ENCODE peak calls at places on chromosomes 12 and 14, in eight cellular contexts. One of them, this sample, is unnamed.

GRCh38 chr12:29148065-29148957 is 767 bp upstream of the FAR2 start:
- DNase-seq in effector CD4-positive, alpha-beta T cell: no peak
- DNase-seq in endothelial cell: no peak
- DNase-seq in heart left ventricle: peak
- DNase-seq in Ammon's horn: no peak
- DNase-seq in WERI-Rb-1: no peak
- DNase-seq in IMR-90: no peak
- DNase-seq in astrocyte of the spinal cord: peak
- DNase-seq in this sample: peak

GRCh38 chr12:16681196-16681595 is 75.2 kb upstream of the LMO3 start:
- DNase-seq in astrocyte of the spinal cord: no peak
- DNase-seq in Ammon's horn: no peak
- DNase-seq in IMR-90: no peak
- DNase-seq in endothelial cell: no peak
- DNase-seq in heart left ventricle: no peak
- DNase-seq in WERI-Rb-1: no peak
- DNase-seq in effector CD4-positive, alpha-beta T cell: no peak
- DNase-seq in this sample: no peak

GRCh38 chr12:84698576-84699333 is 213.8 kb downstream of the SLC6A15 start:
- DNase-seq in heart left ventricle: no peak
- DNase-seq in Ammon's horn: no peak
- DNase-seq in endothelial cell: no peak
- DNase-seq in effector CD4-positive, alpha-beta T cell: no peak
- DNase-seq in IMR-90: no peak
- DNase-seq in astrocyte of the spinal cord: no peak
- DNase-seq in WERI-Rb-1: no peak
- DNase-seq in this sample: no peak

GRCh38 chr12:132561784-132562156 is 48.6 kb downstream of the LRCOL1 start:
- DNase-seq in astrocyte of the spinal cord: no peak
- DNase-seq in endothelial cell: peak
- DNase-seq in IMR-90: no peak
- DNase-seq in Ammon's horn: no peak
- DNase-seq in heart left ventricle: no peak
- DNase-seq in effector CD4-positive, alpha-beta T cell: no peak
- DNase-seq in WERI-Rb-1: peak
- DNase-seq in this sample: peak

GRCh38 chr12:22299294-22299912 is 35.1 kb downstream of the ST8SIA1 start:
- DNase-seq in heart left ventricle: no peak
- DNase-seq in WERI-Rb-1: no peak
- DNase-seq in IMR-90: no peak
- DNase-seq in endothelial cell: no peak
- DNase-seq in astrocyte of the spinal cord: peak
- DNase-seq in Ammon's horn: no peak
- DNase-seq in effector CD4-positive, alpha-beta T cell: no peak
- DNase-seq in this sample: peak

GRCh38 chr12:130559806-130560205 is 156.3 kb downstream of the RIMBP2 start:
- DNase-seq in WERI-Rb-1: no peak
- DNase-seq in Ammon's horn: no peak
- DNase-seq in endothelial cell: no peak
- DNase-seq in heart left ventricle: no peak
- DNase-seq in effector CD4-positive, alpha-beta T cell: no peak
- DNase-seq in astrocyte of the spinal cord: no peak
- DNase-seq in IMR-90: no peak
- DNase-seq in this sample: no peak

GRCh38 chr12:51905507-51906438 is 1.5 kb upstream of the ACVRL1 start:
- DNase-seq in astrocyte of the spinal cord: no peak
- DNase-seq in WERI-Rb-1: no peak
- DNase-seq in endothelial cell: no peak
- DNase-seq in IMR-90: peak
- DNase-seq in heart left ventricle: peak
- DNase-seq in effector CD4-positive, alpha-beta T cell: no peak
- DNase-seq in Ammon's horn: no peak
- DNase-seq in this sample: peak

GRCh38 chr12:128801879-128802391 is 21.8 kb downstream of the SLC15A4 start:
- DNase-seq in astrocyte of the spinal cord: peak
- DNase-seq in effector CD4-positive, alpha-beta T cell: no peak
- DNase-seq in Ammon's horn: no peak
- DNase-seq in heart left ventricle: no peak
- DNase-seq in WERI-Rb-1: no peak
- DNase-seq in IMR-90: peak
- DNase-seq in endothelial cell: no peak
- DNase-seq in this sample: peak

GRCh38 chr14:90300649-90301048 is 31.1 kb downstream of the NRDE2 start:
- DNase-seq in IMR-90: peak
- DNase-seq in Ammon's horn: no peak
- DNase-seq in heart left ventricle: no peak
- DNase-seq in effector CD4-positive, alpha-beta T cell: no peak
- DNase-seq in WERI-Rb-1: no peak
- DNase-seq in astrocyte of the spinal cord: no peak
- DNase-seq in endothelial cell: no peak
- DNase-seq in this sample: peak

GRCh38 chr14:96734076-96734622 is 63.0 kb upstream of the VRK1 start:
- DNase-seq in IMR-90: no peak
- DNase-seq in astrocyte of the spinal cord: no peak
- DNase-seq in effector CD4-positive, alpha-beta T cell: no peak
- DNase-seq in WERI-Rb-1: no peak
- DNase-seq in endothelial cell: no peak
- DNase-seq in Ammon's horn: no peak
- DNase-seq in heart left ventricle: no peak
- DNase-seq in this sample: no peak

GRCh38 chr12:3171195-3171591 is 94.0 kb downstream of the TSPAN9 start:
- DNase-seq in effector CD4-positive, alpha-beta T cell: no peak
- DNase-seq in WERI-Rb-1: no peak
- DNase-seq in Ammon's horn: no peak
- DNase-seq in astrocyte of the spinal cord: peak
- DNase-seq in IMR-90: peak
- DNase-seq in heart left ventricle: no peak
- DNase-seq in endothelial cell: no peak
- DNase-seq in this sample: peak

GRCh38 chr14:73833530-73834257 is 17.9 kb upstream of the PTGR2 start:
- DNase-seq in endothelial cell: no peak
- DNase-seq in heart left ventricle: peak
- DNase-seq in WERI-Rb-1: no peak
- DNase-seq in Ammon's horn: peak
- DNase-seq in IMR-90: peak
- DNase-seq in effector CD4-positive, alpha-beta T cell: no peak
- DNase-seq in astrocyte of the spinal cord: peak
- DNase-seq in this sample: peak

GRCh38 chr12:2389079-2389790 is 336.4 kb downstream of the CACNA1C start:
- DNase-seq in IMR-90: peak
- DNase-seq in effector CD4-positive, alpha-beta T cell: no peak
- DNase-seq in astrocyte of the spinal cord: no peak
- DNase-seq in WERI-Rb-1: no peak
- DNase-seq in Ammon's horn: no peak
- DNase-seq in heart left ventricle: no peak
- DNase-seq in endothelial cell: no peak
- DNase-seq in this sample: no peak

GRCh38 chr12:75257510-75257909 is 47.9 kb upstream of the KCNC2 start:
- DNase-seq in effector CD4-positive, alpha-beta T cell: no peak
- DNase-seq in endothelial cell: no peak
- DNase-seq in astrocyte of the spinal cord: no peak
- DNase-seq in WERI-Rb-1: no peak
- DNase-seq in heart left ventricle: no peak
- DNase-seq in Ammon's horn: no peak
- DNase-seq in IMR-90: peak
- DNase-seq in this sample: no peak

GRCh38 chr14:94485944-94486841 is 10.2 kb upstream of the SERPINA9 start:
- DNase-seq in heart left ventricle: peak
- DNase-seq in astrocyte of the spinal cord: peak
- DNase-seq in endothelial cell: peak
- DNase-seq in Ammon's horn: peak
- DNase-seq in IMR-90: peak
- DNase-seq in effector CD4-positive, alpha-beta T cell: no peak
- DNase-seq in WERI-Rb-1: peak
- DNase-seq in this sample: no peak

GRCh38 chr12:112978163-112979081 is at the start of gene OAS2:
- DNase-seq in IMR-90: peak
- DNase-seq in Ammon's horn: peak
- DNase-seq in heart left ventricle: peak
- DNase-seq in astrocyte of the spinal cord: peak
- DNase-seq in effector CD4-positive, alpha-beta T cell: peak
- DNase-seq in endothelial cell: no peak
- DNase-seq in WERI-Rb-1: no peak
- DNase-seq in this sample: peak

GRCh38 chr12:15982921-15983320 is 71.8 kb downstream of the DERA start:
- DNase-seq in WERI-Rb-1: no peak
- DNase-seq in heart left ventricle: no peak
- DNase-seq in Ammon's horn: no peak
- DNase-seq in IMR-90: no peak
- DNase-seq in effector CD4-positive, alpha-beta T cell: no peak
- DNase-seq in astrocyte of the spinal cord: no peak
- DNase-seq in endothelial cell: no peak
- DNase-seq in this sample: no peak

GRCh38 chr12:29582156-29582555 is 84.7 kb upstream of the OVCH1 start:
- DNase-seq in IMR-90: no peak
- DNase-seq in heart left ventricle: no peak
- DNase-seq in effector CD4-positive, alpha-beta T cell: no peak
- DNase-seq in astrocyte of the spinal cord: no peak
- DNase-seq in endothelial cell: no peak
- DNase-seq in Ammon's horn: no peak
- DNase-seq in WERI-Rb-1: no peak
- DNase-seq in this sample: peak

GRCh38 chr12:124044809-124045321 is 71.8 kb downstream of the ZNF664 start:
- DNase-seq in Ammon's horn: peak
- DNase-seq in IMR-90: no peak
- DNase-seq in effector CD4-positive, alpha-beta T cell: no peak
- DNase-seq in astrocyte of the spinal cord: no peak
- DNase-seq in heart left ventricle: no peak
- DNase-seq in endothelial cell: no peak
- DNase-seq in WERI-Rb-1: no peak
- DNase-seq in this sample: no peak

GRCh38 chr14:104262515-104263514 is 124.4 kb downstream of the KIF26A start:
- DNase-seq in WERI-Rb-1: peak
- DNase-seq in IMR-90: no peak
- DNase-seq in Ammon's horn: no peak
- DNase-seq in heart left ventricle: no peak
- DNase-seq in effector CD4-positive, alpha-beta T cell: no peak
- DNase-seq in endothelial cell: no peak
- DNase-seq in astrocyte of the spinal cord: no peak
- DNase-seq in this sample: no peak

GRCh38 chr12:15428632-15429031 is 106.3 kb downstream of the PTPRO start:
- DNase-seq in WERI-Rb-1: no peak
- DNase-seq in endothelial cell: no peak
- DNase-seq in astrocyte of the spinal cord: no peak
- DNase-seq in effector CD4-positive, alpha-beta T cell: no peak
- DNase-seq in Ammon's horn: no peak
- DNase-seq in IMR-90: no peak
- DNase-seq in heart left ventricle: no peak
- DNase-seq in this sample: no peak

GRCh38 chr12:122309564-122310121 is 43.3 kb upstream of the VPS33A start:
- DNase-seq in effector CD4-positive, alpha-beta T cell: no peak
- DNase-seq in WERI-Rb-1: no peak
- DNase-seq in heart left ventricle: no peak
- DNase-seq in endothelial cell: no peak
- DNase-seq in astrocyte of the spinal cord: no peak
- DNase-seq in Ammon's horn: peak
- DNase-seq in IMR-90: peak
- DNase-seq in this sample: no peak

GRCh38 chr12:47282206-47282605 is 202.4 kb upstream of the AMIGO2 start:
- DNase-seq in IMR-90: peak
- DNase-seq in WERI-Rb-1: no peak
- DNase-seq in endothelial cell: no peak
- DNase-seq in Ammon's horn: no peak
- DNase-seq in heart left ventricle: peak
- DNase-seq in effector CD4-positive, alpha-beta T cell: no peak
- DNase-seq in astrocyte of the spinal cord: peak
- DNase-seq in this sample: peak

GRCh38 chr12:11958216-11959091 is 112.3 kb upstream of the BCL2L14 start:
- DNase-seq in IMR-90: peak
- DNase-seq in astrocyte of the spinal cord: peak
- DNase-seq in heart left ventricle: no peak
- DNase-seq in endothelial cell: no peak
- DNase-seq in WERI-Rb-1: no peak
- DNase-seq in Ammon's horn: no peak
- DNase-seq in effector CD4-positive, alpha-beta T cell: no peak
- DNase-seq in this sample: peak

GRCh38 chr12:50232206-50232605 is 51.1 kb downstream of the LIMA1 start:
- DNase-seq in endothelial cell: no peak
- DNase-seq in effector CD4-positive, alpha-beta T cell: no peak
- DNase-seq in Ammon's horn: no peak
- DNase-seq in heart left ventricle: no peak
- DNase-seq in astrocyte of the spinal cord: no peak
- DNase-seq in IMR-90: no peak
- DNase-seq in WERI-Rb-1: no peak
- DNase-seq in this sample: no peak

GRCh38 chr12:9149372-9149771 is 33.7 kb upstream of the A2M start:
- DNase-seq in heart left ventricle: no peak
- DNase-seq in Ammon's horn: no peak
- DNase-seq in endothelial cell: no peak
- DNase-seq in IMR-90: no peak
- DNase-seq in astrocyte of the spinal cord: no peak
- DNase-seq in effector CD4-positive, alpha-beta T cell: no peak
- DNase-seq in WERI-Rb-1: no peak
- DNase-seq in this sample: no peak

GRCh38 chr14:73245401-73246325 is 8.4 kb downstream of the PAPLN start:
- DNase-seq in Ammon's horn: no peak
- DNase-seq in IMR-90: no peak
- DNase-seq in heart left ventricle: peak
- DNase-seq in astrocyte of the spinal cord: peak
- DNase-seq in WERI-Rb-1: no peak
- DNase-seq in effector CD4-positive, alpha-beta T cell: peak
- DNase-seq in endothelial cell: no peak
- DNase-seq in this sample: peak

This sample was measured in mesenchymal stem cell.